ENCODE peak calls at places on chromosomes 16 and 17, in four cellular contexts. One of them, this sample, is unnamed.

GRCh38 chr17:80854220-80854619 is 137.4 kb upstream of the CHMP6 start:
- DNase-seq in H1: no peak
- DNase-seq in K562: no peak
- DNase-seq in HepG2: no peak
- DNase-seq in this sample: no peak

GRCh38 chr17:15502315-15503112 is 35.1 kb upstream of the CDRT4 start:
- DNase-seq in H1: peak; percentile 92
- DNase-seq in K562: peak; percentile 60
- DNase-seq in HepG2: peak; percentile 28
- DNase-seq in this sample: peak; percentile 33

GRCh38 chr17:42984486-42984885 is 4.1 kb downstream of the RUNDC1 start:
- DNase-seq in H1: no peak
- DNase-seq in K562: no peak
- DNase-seq in HepG2: no peak
- DNase-seq in this sample: no peak

GRCh38 chr17:47801906-47802305 is 19.7 kb downstream of the OSBPL7 start:
- DNase-seq in H1: no peak
- DNase-seq in K562: no peak
- DNase-seq in HepG2: no peak
- DNase-seq in this sample: no peak

GRCh38 chr17:81243333-81243664 is 4.2 kb downstream of the NDUFAF8 start:
- DNase-seq in H1: no peak
- DNase-seq in K562: no peak
- DNase-seq in HepG2: no peak
- DNase-seq in this sample: no peak

GRCh38 chr16:86635181-86635580 is 56.8 kb downstream of the FOXL1 start:
- DNase-seq in H1: no peak
- DNase-seq in K562: no peak
- DNase-seq in HepG2: no peak
- DNase-seq in this sample: no peak

GRCh38 chr16:30923554-30924085 is at the start of gene FBXL19:
- DNase-seq in H1: no peak
- DNase-seq in K562: no peak
- DNase-seq in HepG2: no peak
- DNase-seq in this sample: no peak

GRCh38 chr17:50277357-50277754 is 3.1 kb downstream of the TMEM92 start:
- DNase-seq in H1: no peak
- DNase-seq in K562: no peak
- DNase-seq in HepG2: no peak
- DNase-seq in this sample: no peak

GRCh38 chr17:81403671-81404534 is 8.6 kb downstream of the BAHCC1 start:
- DNase-seq in H1: no peak
- DNase-seq in K562: no peak
- DNase-seq in HepG2: no peak
- DNase-seq in this sample: no peak

GRCh38 chr17:3796822-3797170 is 4.2 kb downstream of the ITGAE start:
- DNase-seq in H1: no peak
- DNase-seq in K562: no peak
- DNase-seq in HepG2: no peak
- DNase-seq in this sample: no peak

GRCh38 chr17:74554909-74555308 is 9.0 kb upstream of the CD300C start:
- DNase-seq in H1: no peak
- DNase-seq in K562: no peak
- DNase-seq in HepG2: no peak
- DNase-seq in this sample: no peak

GRCh38 chr17:48630925-48631692 is 5.0 kb upstream of the HOXB9 start:
- DNase-seq in H1: peak; percentile 42
- DNase-seq in K562: peak; percentile 91
- DNase-seq in HepG2: no peak
- DNase-seq in this sample: no peak

GRCh38 chr16:12449795-12450194 is 353.9 kb downstream of the CPPED1 start:
- DNase-seq in H1: no peak
- DNase-seq in K562: no peak
- DNase-seq in HepG2: no peak
- DNase-seq in this sample: no peak

GRCh38 chr17:2400474-2400866 is 390 bp downstream of the MNT start:
- DNase-seq in H1: peak; percentile 81
- DNase-seq in K562: peak; percentile 20
- DNase-seq in HepG2: peak; percentile 43
- DNase-seq in this sample: no peak

GRCh38 chr16:23379707-23380106 is 73.3 kb downstream of the COG7 start:
- DNase-seq in H1: no peak
- DNase-seq in K562: no peak
- DNase-seq in HepG2: no peak
- DNase-seq in this sample: no peak

GRCh38 chr16:19696312-19696711 is 21.7 kb downstream of the KNOP1 start:
- DNase-seq in H1: no peak
- DNase-seq in K562: peak; percentile 57
- DNase-seq in HepG2: no peak
- DNase-seq in this sample: no peak

GRCh38 chr16:69118468-69118867 is 13.0 kb downstream of the HAS3 start:
- DNase-seq in H1: no peak
- DNase-seq in K562: no peak
- DNase-seq in HepG2: no peak
- DNase-seq in this sample: no peak

GRCh38 chr17:9878361-9878760 is 26.7 kb downstream of the RCVRN start:
- DNase-seq in H1: no peak
- DNase-seq in K562: no peak
- DNase-seq in HepG2: no peak
- DNase-seq in this sample: no peak

GRCh38 chr17:9874722-9875121 is 30.3 kb downstream of the RCVRN start:
- DNase-seq in H1: no peak
- DNase-seq in K562: no peak
- DNase-seq in HepG2: no peak
- DNase-seq in this sample: no peak

GRCh38 chr17:9872852-9873251 is 32.2 kb downstream of the RCVRN start:
- DNase-seq in H1: no peak
- DNase-seq in K562: no peak
- DNase-seq in HepG2: no peak
- DNase-seq in this sample: no peak

GRCh38 chr17:9878791-9879525 is 26.1 kb downstream of the RCVRN start:
- DNase-seq in H1: no peak
- DNase-seq in K562: no peak
- DNase-seq in HepG2: no peak
- DNase-seq in this sample: no peak

GRCh38 chr17:9875441-9875840 is 29.6 kb downstream of the RCVRN start:
- DNase-seq in H1: no peak
- DNase-seq in K562: no peak
- DNase-seq in HepG2: no peak
- DNase-seq in this sample: no peak
- TF ChIP-seq YY1 in H1: no peak
- TF ChIP-seq YY1 in K562: no peak
- TF ChIP-seq YY1 in HepG2: no peak
- TF ChIP-seq YY1 in this sample: no peak

GRCh38 chr17:34447406-34447805 is 84.4 kb upstream of the CCL1 start:
- DNase-seq in H1: no peak
- DNase-seq in K562: no peak
- DNase-seq in HepG2: no peak
- DNase-seq in this sample: no peak

GRCh38 chr17:34442387-34443111 is 79.5 kb upstream of the CCL1 start:
- DNase-seq in H1: no peak
- DNase-seq in K562: no peak
- DNase-seq in HepG2: no peak
- DNase-seq in this sample: no peak

GRCh38 chr17:34445145-34445544 is 82.1 kb upstream of the CCL1 start:
- DNase-seq in H1: no peak
- DNase-seq in K562: no peak
- DNase-seq in HepG2: no peak
- DNase-seq in this sample: no peak

GRCh38 chr17:34443832-34444469 is 80.9 kb upstream of the CCL1 start:
- DNase-seq in H1: peak; percentile 62
- DNase-seq in K562: peak; percentile 45
- DNase-seq in HepG2: peak; percentile 9
- DNase-seq in this sample: no peak
- TF ChIP-seq FOSL1 in H1: no peak
- TF ChIP-seq FOSL1 in K562: no peak
- TF ChIP-seq FOSL1 in HepG2: no peak
- TF ChIP-seq FOSL1 in this sample: no peak

GRCh38 chr17:66537518-66537917 is 235.1 kb downstream of the PRKCA start:
- DNase-seq in H1: no peak
- DNase-seq in K562: no peak
- DNase-seq in HepG2: no peak
- DNase-seq in this sample: no peak
- TF ChIP-seq YY1 in H1: no peak
- TF ChIP-seq YY1 in K562: no peak
- TF ChIP-seq YY1 in HepG2: no peak
- TF ChIP-seq YY1 in this sample: no peak

GRCh38 chr16:81570189-81570846 is 125.7 kb downstream of the CMIP start:
- DNase-seq in H1: no peak
- DNase-seq in K562: no peak
- DNase-seq in HepG2: no peak
- DNase-seq in this sample: no peak
- TF ChIP-seq FOSL1 in H1: no peak
- TF ChIP-seq FOSL1 in K562: no peak
- TF ChIP-seq FOSL1 in HepG2: no peak
- TF ChIP-seq FOSL1 in this sample: no peak

GRCh38 chr17:21355586-21355985 is 20.6 kb upstream of the KCNJ12 start:
- DNase-seq in H1: no peak
- DNase-seq in K562: no peak
- DNase-seq in HepG2: no peak
- DNase-seq in this sample: no peak
- TF ChIP-seq YY1 in H1: no peak
- TF ChIP-seq YY1 in K562: no peak
- TF ChIP-seq YY1 in HepG2: no peak
- TF ChIP-seq YY1 in this sample: no peak

This sample was measured in HCT116.